ENCODE peak calls at places on chromosome 12, in four cellular contexts. U, L, C and T are unnamed samples.

GRCh38 chr12:57836442-57837375 is 9.8 kb downstream of the CTDSP2 start:
- DNase-seq in C (peak; percentile 86), L (peak; percentile 82), U (peak; percentile 86), T (no peak)

GRCh38 chr12:6613015-6613775 is 6.0 kb upstream of the CHD4 start:
- DNase-seq in U (peak; percentile 72), C (peak; percentile 88), L (peak; percentile 62), T (no peak)

GRCh38 chr12:645563-646071 is 17.6 kb downstream of the NINJ2 start:
- DNase-seq in U (peak; percentile 62), C (peak; percentile 35), L (no peak), T (no peak)

GRCh38 chr12:124479680-124480468 is 87.5 kb downstream of the NCOR2 start:
- DNase-seq in L (no peak), C (no peak), U (no peak), T (no peak)

GRCh38 chr12:49057888-49058287 is 2.7 kb downstream of the KMT2D start:
- DNase-seq in U (no peak), C (no peak), L (no peak), T (no peak)

GRCh38 chr12:72271401-72271740 is 799 bp upstream of the TRHDE start:
- DNase-seq in C (no peak), L (no peak), U (peak; percentile 63), T (peak; percentile 73)

GRCh38 chr12:57112492-57113294 is 1.5 kb upstream of the STAT6 start:
- DNase-seq in L (peak; percentile 96), U (no peak), C (no peak), T (no peak)

GRCh38 chr12:47361389-47362031 is 281.8 kb upstream of the AMIGO2 start:
- DNase-seq in C (peak; percentile 66), U (no peak), L (peak; percentile 39), T (no peak)

GRCh38 chr12:12214201-12214600 is 52.6 kb downstream of the LRP6 start:
- DNase-seq in C (peak; percentile 46), L (no peak), U (no peak), T (no peak)

GRCh38 chr12:51524386-51524901 is 66.6 kb upstream of the SCN8A start:
- DNase-seq in C (peak; percentile 46), U (no peak), L (no peak), T (no peak)

GRCh38 chr12:123085046-123085445 is 65.8 kb downstream of the PITPNM2 start:
- DNase-seq in C (no peak), L (no peak), U (no peak), T (no peak)

GRCh38 chr12:1932264-1932777 is 13.9 kb upstream of the CACNA2D4 start:
- DNase-seq in U (no peak), L (peak; percentile 30), C (no peak), T (no peak)

GRCh38 chr12:108457006-108457733 is 57.9 kb upstream of the FICD start:
- DNase-seq in U (peak; percentile 34), C (peak; percentile 91), L (peak; percentile 70), T (peak; percentile 52)

GRCh38 chr12:96194901-96195844 is 998 bp downstream of the ELK3 start:
- DNase-seq in L (peak; percentile 51), C (peak; percentile 84), U (peak; percentile 91), T (no peak)

GRCh38 chr12:123532808-123533649 is 490 bp downstream of the RILPL1 start:
- DNase-seq in U (peak; percentile 24), L (peak; percentile 66), C (peak; percentile 65), T (no peak)

GRCh38 chr12:22275847-22276246 is 58.7 kb downstream of the ST8SIA1 start:
- DNase-seq in L (peak; percentile 63), U (peak; percentile 99), C (peak; percentile 92), T (no peak)

GRCh38 chr12:3034067-3034750 is 43.0 kb upstream of the TSPAN9 start:
- DNase-seq in C (peak; percentile 88), L (peak; percentile 93), U (peak; percentile 71), T (peak; percentile 54)

GRCh38 chr12:124143726-124144125 is 151.2 kb upstream of the RFLNA start:
- DNase-seq in C (peak; percentile 79), U (no peak), L (no peak), T (no peak)

GRCh38 chr12:69671597-69671996 is 27.5 kb downstream of the BEST3 start:
- DNase-seq in U (no peak), C (no peak), L (no peak), T (no peak)

GRCh38 chr12:26052652-26053051 is 72.2 kb downstream of the BHLHE41 start:
- DNase-seq in L (no peak), U (no peak), C (no peak), T (no peak)

GRCh38 chr12:6285063-6285477 is 25.4 kb upstream of the PLEKHG6 start:
- DNase-seq in C (peak; percentile 75), U (peak; percentile 76), L (peak; percentile 82), T (peak; percentile 85)

GRCh38 chr12:45535610-45536180 is 193.8 kb upstream of the ARID2 start:
- DNase-seq in U (no peak), L (no peak), C (no peak), T (no peak)

GRCh38 chr12:123886931-123887582 is 85.6 kb downstream of the CCDC92 start:
- DNase-seq in U (no peak), C (no peak), L (no peak), T (no peak)

GRCh38 chr12:123041811-123042655 is 61.6 kb downstream of the ARL6IP4 start:
- DNase-seq in U (peak; percentile 98), C (no peak), L (no peak), T (no peak)

GRCh38 chr12:72271741-72272661 is at the start of gene TRHDE:
- DNase-seq in L (peak; percentile 78), C (peak; percentile 86), U (peak; percentile 60), T (peak; percentile 75)

GRCh38 chr12:44034916-44035315 is 199.0 kb downstream of the TMEM117 start:
- DNase-seq in L (no peak), U (no peak), C (no peak), T (no peak)

GRCh38 chr12:26848156-26848825 is 15.3 kb upstream of the ITPR2 start:
- DNase-seq in C (no peak), U (peak; percentile 63), L (no peak), T (no peak)

GRCh38 chr12:123085730-123086487 is 65.0 kb downstream of the PITPNM2 start:
- DNase-seq in U (peak; percentile 32), C (no peak), L (no peak), T (no peak)

DNA sequence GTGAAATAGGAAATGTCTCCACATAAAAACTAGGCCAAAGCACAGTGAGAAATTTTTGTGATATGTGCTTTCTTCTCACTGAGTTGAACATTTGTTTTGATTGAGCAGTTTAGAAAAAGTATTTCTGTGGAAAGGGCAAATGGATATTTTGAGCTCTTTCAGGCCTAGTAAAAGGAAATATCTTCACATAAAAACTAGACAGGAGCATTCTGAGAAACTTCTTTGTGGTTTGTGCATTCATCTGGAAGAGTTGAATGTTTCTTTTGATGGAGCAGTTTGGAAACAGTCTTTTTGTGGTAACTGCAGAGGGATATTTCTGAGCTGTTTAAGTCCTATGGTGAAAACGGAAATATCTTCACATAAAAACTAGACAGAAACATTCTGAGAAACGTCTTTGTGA is 582.7 kb upstream of the ALG10B start:
- DNase-seq in L (no peak), U (no peak), C (no peak), T (no peak)
- H3K56ac ChIP-seq in L (no peak overlapping the region), U (no peak overlapping the region), C (no peak overlapping the region), T (no peak overlapping the region)

GRCh38 chr12:118213452-118213851 is 77.5 kb downstream of the PEBP1 start:
- DNase-seq in C (no peak), U (no peak), L (no peak), T (no peak)

GRCh38 chr12:118212627-118213026 is 76.7 kb downstream of the PEBP1 start:
- DNase-seq in U (no peak), L (no peak), C (no peak), T (no peak)
- H3K56ac ChIP-seq in U (no peak overlapping the region), L (no peak overlapping the region), C (no peak overlapping the region), T (no peak overlapping the region)

GRCh38 chr12:76874491-76875190 is 4.2 kb downstream of the CSRP2 start:
- DNase-seq in C (peak; percentile 72), U (no peak), L (peak; percentile 83), T (no peak)
- H3K56ac ChIP-seq in C (peak overlapping the region; percentile 20), U (no peak overlapping the region), L (no peak overlapping the region), T (no peak overlapping the region)

DNA sequence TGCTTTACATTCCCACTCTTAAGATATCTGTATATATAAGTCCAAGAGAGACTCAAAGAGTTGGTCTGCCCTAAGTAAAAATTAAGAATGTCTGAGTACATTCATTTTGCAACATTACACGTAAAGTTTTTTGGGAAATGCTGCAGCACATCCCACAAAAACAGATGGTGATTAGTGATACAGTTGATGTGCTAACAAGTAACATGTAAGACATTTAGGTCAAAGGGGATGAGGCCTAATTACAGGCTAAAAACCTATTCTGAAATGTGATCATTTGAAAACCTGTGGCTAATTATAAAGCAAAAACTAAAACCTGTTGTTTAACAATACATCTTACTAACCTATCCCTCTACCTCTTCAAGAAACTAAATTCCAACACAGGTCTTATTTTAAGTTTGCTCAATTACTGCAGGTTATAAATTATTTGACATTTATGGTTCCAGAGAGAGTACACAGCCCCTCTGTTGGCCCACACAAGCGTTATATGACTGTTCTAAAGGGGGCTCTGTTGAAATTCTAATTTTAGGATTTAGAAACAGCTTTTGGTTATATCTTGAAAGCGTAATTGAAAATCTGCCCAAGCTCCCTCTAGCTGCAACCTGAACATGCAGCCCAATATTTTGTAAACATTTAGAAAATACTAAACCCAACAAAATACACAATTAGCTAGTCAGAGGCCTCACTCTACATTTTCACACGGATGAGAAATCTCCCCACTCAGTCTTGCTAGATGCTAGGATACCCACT is 42.9 kb downstream of the BRAP start:
- DNase-seq in U (no peak), C (no peak), L (no peak), T (no peak)
- H3K56ac ChIP-seq in U (no peak overlapping the region), C (no peak overlapping the region), L (no peak overlapping the region), T (no peak overlapping the region)

DNA sequence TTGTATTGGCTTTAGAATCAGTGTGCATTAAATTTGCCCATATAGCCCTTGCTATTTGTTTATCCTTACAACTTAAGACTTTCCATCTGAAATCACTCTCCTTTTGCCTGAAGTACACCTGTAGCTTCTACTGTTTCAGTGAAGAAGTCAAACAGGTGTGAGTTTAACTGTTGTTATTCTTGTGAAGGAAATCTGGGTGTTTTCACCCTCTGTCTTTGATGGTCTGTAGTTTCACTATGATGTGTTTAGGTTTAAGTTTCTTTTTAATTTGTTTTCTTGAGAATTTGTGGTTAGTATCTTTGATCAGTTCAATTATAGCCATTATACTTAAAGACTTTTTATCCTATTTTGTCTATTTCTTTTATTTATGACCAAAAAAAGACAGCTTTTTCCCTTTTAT is 68.9 kb upstream of the BBS10 start:
- DNase-seq in U (no peak), L (no peak), C (no peak), T (no peak)
- H3K56ac ChIP-seq in U (no peak overlapping the region), L (no peak overlapping the region), C (no peak overlapping the region), T (no peak overlapping the region)